ENCODE peak calls at places on chromosomes 7 and 10, in eight cellular contexts. One of them, this sample, is unnamed.

GRCh38 chr7:75575488-75576112 is 83.5 kb downstream of the SPDYE5 start:
- DNase-seq in colonic mucosa: no peak
- DNase-seq in H1: no peak
- DNase-seq in thoracic aorta: no peak
- DNase-seq in cardiac fibroblast: no peak
- DNase-seq in AG10803: peak
- DNase-seq in psoas muscle: no peak
- DNase-seq in GM06990: no peak
- DNase-seq in this sample: no peak

GRCh38 chr7:77685219-77685618 is 11.0 kb upstream of the RSBN1L start:
- DNase-seq in colonic mucosa: peak
- DNase-seq in H1: no peak
- DNase-seq in thoracic aorta: no peak
- DNase-seq in cardiac fibroblast: peak
- DNase-seq in AG10803: peak
- DNase-seq in psoas muscle: no peak
- DNase-seq in GM06990: no peak
- DNase-seq in this sample: no peak

GRCh38 chr7:20542594-20542993 is 72.9 kb upstream of the ABCB5 start:
- DNase-seq in colonic mucosa: no peak
- DNase-seq in H1: no peak
- DNase-seq in thoracic aorta: no peak
- DNase-seq in cardiac fibroblast: peak
- DNase-seq in AG10803: peak
- DNase-seq in psoas muscle: peak
- DNase-seq in GM06990: no peak
- DNase-seq in this sample: no peak

GRCh38 chr7:2970907-2971306 is 72.8 kb downstream of the CARD11 start:
- DNase-seq in colonic mucosa: no peak
- DNase-seq in H1: no peak
- DNase-seq in thoracic aorta: no peak
- DNase-seq in cardiac fibroblast: no peak
- DNase-seq in AG10803: no peak
- DNase-seq in psoas muscle: no peak
- DNase-seq in GM06990: no peak
- DNase-seq in this sample: no peak

GRCh38 chr10:58625070-58625469 is 112.4 kb downstream of the BICC1 start:
- DNase-seq in colonic mucosa: no peak
- DNase-seq in H1: no peak
- DNase-seq in thoracic aorta: no peak
- DNase-seq in cardiac fibroblast: peak
- DNase-seq in AG10803: peak
- DNase-seq in psoas muscle: no peak
- DNase-seq in GM06990: no peak
- DNase-seq in this sample: no peak

GRCh38 chr7:20432071-20432470 is 101.4 kb downstream of the ITGB8 start:
- DNase-seq in colonic mucosa: no peak
- DNase-seq in H1: no peak
- DNase-seq in thoracic aorta: no peak
- DNase-seq in cardiac fibroblast: no peak
- DNase-seq in AG10803: no peak
- DNase-seq in psoas muscle: no peak
- DNase-seq in GM06990: no peak
- DNase-seq in this sample: no peak

GRCh38 chr10:34995925-34996324 is 94.2 kb downstream of the CUL2 start:
- DNase-seq in colonic mucosa: no peak
- DNase-seq in H1: no peak
- DNase-seq in thoracic aorta: no peak
- DNase-seq in cardiac fibroblast: no peak
- DNase-seq in AG10803: no peak
- DNase-seq in psoas muscle: no peak
- DNase-seq in GM06990: no peak
- DNase-seq in this sample: no peak

GRCh38 chr7:135670179-135670578 is 7.9 kb downstream of the STMP1 start:
- DNase-seq in colonic mucosa: no peak
- DNase-seq in H1: no peak
- DNase-seq in thoracic aorta: no peak
- DNase-seq in cardiac fibroblast: peak
- DNase-seq in AG10803: peak
- DNase-seq in psoas muscle: no peak
- DNase-seq in GM06990: no peak
- DNase-seq in this sample: no peak

GRCh38 chr10:75646218-75646915 is 214.9 kb downstream of the LRMDA start:
- DNase-seq in colonic mucosa: no peak
- DNase-seq in H1: no peak
- DNase-seq in thoracic aorta: no peak
- DNase-seq in cardiac fibroblast: no peak
- DNase-seq in AG10803: no peak
- DNase-seq in psoas muscle: no peak
- DNase-seq in GM06990: no peak
- DNase-seq in this sample: no peak

GRCh38 chr10:126130291-126130710 is 233.9 kb downstream of the FANK1 start:
- DNase-seq in colonic mucosa: no peak
- DNase-seq in H1: no peak
- DNase-seq in thoracic aorta: no peak
- DNase-seq in cardiac fibroblast: peak
- DNase-seq in AG10803: peak
- DNase-seq in psoas muscle: peak
- DNase-seq in GM06990: no peak
- DNase-seq in this sample: peak

GRCh38 chr7:30705008-30705407 is 22.8 kb upstream of the CRHR2 start:
- DNase-seq in colonic mucosa: no peak
- DNase-seq in H1: no peak
- DNase-seq in thoracic aorta: no peak
- DNase-seq in cardiac fibroblast: no peak
- DNase-seq in AG10803: no peak
- DNase-seq in psoas muscle: no peak
- DNase-seq in GM06990: no peak
- DNase-seq in this sample: no peak

GRCh38 chr10:5537684-5538083 is 12.9 kb downstream of the CALML3 start:
- DNase-seq in colonic mucosa: no peak
- DNase-seq in H1: no peak
- DNase-seq in thoracic aorta: no peak
- DNase-seq in cardiac fibroblast: no peak
- DNase-seq in AG10803: no peak
- DNase-seq in psoas muscle: no peak
- DNase-seq in GM06990: no peak
- DNase-seq in this sample: no peak

GRCh38 chr10:88565072-88565471 is 18.0 kb downstream of the RNLS start:
- DNase-seq in colonic mucosa: no peak
- DNase-seq in H1: no peak
- DNase-seq in thoracic aorta: no peak
- DNase-seq in cardiac fibroblast: peak
- DNase-seq in AG10803: peak
- DNase-seq in psoas muscle: no peak
- DNase-seq in GM06990: peak
- DNase-seq in this sample: no peak

GRCh38 chr7:142391191-142391992 is 133.5 kb upstream of the PRSS58 start:
- DNase-seq in colonic mucosa: no peak
- DNase-seq in H1: peak
- DNase-seq in thoracic aorta: no peak
- DNase-seq in cardiac fibroblast: peak
- DNase-seq in AG10803: no peak
- DNase-seq in psoas muscle: no peak
- DNase-seq in GM06990: no peak
- DNase-seq in this sample: no peak

DNA sequence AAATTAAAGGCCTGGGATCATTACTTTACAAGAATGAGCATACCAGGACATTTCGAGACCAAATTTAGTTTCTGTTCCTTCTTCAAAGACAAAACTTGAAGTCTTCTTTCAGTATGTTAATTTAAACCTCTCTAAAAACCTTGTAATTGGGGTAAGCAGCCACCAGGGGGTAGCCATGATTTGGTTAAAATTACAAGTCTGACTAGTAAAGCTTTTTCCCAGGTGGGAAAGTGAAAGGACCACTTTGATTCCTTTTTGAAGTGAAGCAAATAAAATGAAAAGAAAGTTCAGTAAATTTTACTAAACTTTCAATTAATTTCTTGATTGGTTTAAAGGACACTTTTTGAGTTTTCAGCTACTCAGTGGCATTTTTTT is 294.3 kb downstream of the BBS9 start:
- DNase-seq in colonic mucosa: peak
- DNase-seq in H1: peak
- DNase-seq in thoracic aorta: no peak
- DNase-seq in cardiac fibroblast: peak
- DNase-seq in AG10803: no peak
- DNase-seq in psoas muscle: no peak
- DNase-seq in GM06990: peak
- DNase-seq in this sample: no peak
- TF ChIP-seq CTCF in colonic mucosa: no peak
- TF ChIP-seq CTCF in H1: peak
- TF ChIP-seq CTCF in thoracic aorta: no peak
- TF ChIP-seq CTCF in cardiac fibroblast: peak
- TF ChIP-seq CTCF in AG10803: peak
- TF ChIP-seq CTCF in psoas muscle: peak
- TF ChIP-seq CTCF in GM06990: peak
- TF ChIP-seq CTCF in this sample: no peak

DNA sequence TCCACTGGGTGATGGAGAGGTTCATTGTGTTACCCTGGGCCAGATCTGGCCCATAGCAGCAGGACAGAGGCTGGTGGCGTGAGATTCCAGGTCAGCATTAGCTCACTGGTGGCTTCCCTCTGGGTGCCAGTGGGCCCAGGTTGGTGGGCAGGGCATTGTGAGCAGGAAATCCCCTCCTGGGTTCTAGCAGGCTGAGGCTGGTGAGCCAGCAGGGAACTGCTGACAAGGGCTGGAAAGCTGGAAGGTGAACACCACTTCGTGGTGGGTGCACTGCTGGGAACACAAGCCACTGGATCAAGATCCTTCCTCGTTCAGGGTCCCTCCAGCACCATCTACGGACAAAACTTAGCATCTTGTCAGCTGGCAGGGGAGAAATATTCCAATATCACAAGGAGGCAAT is 259.2 kb upstream of the FZD1 start:
- DNase-seq in colonic mucosa: no peak
- DNase-seq in H1: no peak
- DNase-seq in thoracic aorta: no peak
- DNase-seq in cardiac fibroblast: no peak
- DNase-seq in AG10803: no peak
- DNase-seq in psoas muscle: no peak
- DNase-seq in GM06990: no peak
- DNase-seq in this sample: no peak
- TF ChIP-seq CTCF in colonic mucosa: no peak
- TF ChIP-seq CTCF in H1: no peak
- TF ChIP-seq CTCF in thoracic aorta: no peak
- TF ChIP-seq CTCF in cardiac fibroblast: no peak
- TF ChIP-seq CTCF in AG10803: no peak
- TF ChIP-seq CTCF in psoas muscle: no peak
- TF ChIP-seq CTCF in GM06990: no peak
- TF ChIP-seq CTCF in this sample: no peak

DNA sequence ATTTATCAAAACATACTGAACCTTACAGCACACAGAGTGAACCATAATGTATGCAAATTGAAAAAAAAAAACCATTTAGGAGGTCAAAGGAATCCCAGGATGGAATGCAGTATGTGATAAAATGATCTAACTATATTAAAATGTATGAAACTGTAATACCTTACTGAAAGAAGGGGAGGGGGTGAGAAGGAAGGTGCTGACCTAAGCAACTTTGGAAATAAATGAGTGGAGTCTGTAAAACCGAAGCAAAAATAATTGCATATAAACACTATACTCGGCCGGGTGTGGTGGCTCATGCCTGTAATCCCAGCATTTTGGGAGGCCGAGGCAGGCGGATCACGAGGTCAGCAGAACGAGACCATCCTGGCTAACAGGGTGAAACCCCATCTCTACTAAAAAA is 69.4 kb downstream of the XPNPEP1 start:
- DNase-seq in colonic mucosa: no peak
- DNase-seq in H1: no peak
- DNase-seq in thoracic aorta: no peak
- DNase-seq in cardiac fibroblast: no peak
- DNase-seq in AG10803: no peak
- DNase-seq in psoas muscle: no peak
- DNase-seq in GM06990: no peak
- DNase-seq in this sample: no peak
- TF ChIP-seq CTCF in colonic mucosa: no peak
- TF ChIP-seq CTCF in H1: no peak
- TF ChIP-seq CTCF in thoracic aorta: no peak
- TF ChIP-seq CTCF in cardiac fibroblast: no peak
- TF ChIP-seq CTCF in AG10803: no peak
- TF ChIP-seq CTCF in psoas muscle: no peak
- TF ChIP-seq CTCF in GM06990: no peak
- TF ChIP-seq CTCF in this sample: no peak

GRCh38 chr7:39700165-39700564 is 76.8 kb downstream of the RALA start:
- DNase-seq in colonic mucosa: no peak
- DNase-seq in H1: no peak
- DNase-seq in thoracic aorta: no peak
- DNase-seq in cardiac fibroblast: no peak
- DNase-seq in AG10803: no peak
- DNase-seq in psoas muscle: no peak
- DNase-seq in GM06990: no peak
- DNase-seq in this sample: no peak
- TF ChIP-seq CTCF in colonic mucosa: no peak
- TF ChIP-seq CTCF in H1: no peak
- TF ChIP-seq CTCF in thoracic aorta: no peak
- TF ChIP-seq CTCF in cardiac fibroblast: no peak
- TF ChIP-seq CTCF in AG10803: no peak
- TF ChIP-seq CTCF in psoas muscle: no peak
- TF ChIP-seq CTCF in GM06990: no peak
- TF ChIP-seq CTCF in this sample: no peak

GRCh38 chr7:28774529-28775057 is 183.5 kb downstream of the TRIL start:
- DNase-seq in colonic mucosa: no peak
- DNase-seq in H1: no peak
- DNase-seq in thoracic aorta: no peak
- DNase-seq in cardiac fibroblast: no peak
- DNase-seq in AG10803: no peak
- DNase-seq in psoas muscle: no peak
- DNase-seq in GM06990: no peak
- DNase-seq in this sample: no peak

GRCh38 chr7:28782362-28782761 is 175.8 kb downstream of the TRIL start:
- DNase-seq in colonic mucosa: no peak
- DNase-seq in H1: no peak
- DNase-seq in thoracic aorta: no peak
- DNase-seq in cardiac fibroblast: no peak
- DNase-seq in AG10803: no peak
- DNase-seq in psoas muscle: no peak
- DNase-seq in GM06990: no peak
- DNase-seq in this sample: no peak

GRCh38 chr7:28779929-28780328 is 178.2 kb downstream of the TRIL start:
- DNase-seq in colonic mucosa: no peak
- DNase-seq in H1: no peak
- DNase-seq in thoracic aorta: no peak
- DNase-seq in cardiac fibroblast: no peak
- DNase-seq in AG10803: no peak
- DNase-seq in psoas muscle: no peak
- DNase-seq in GM06990: no peak
- DNase-seq in this sample: no peak

GRCh38 chr7:28776463-28777157 is 181.5 kb downstream of the TRIL start:
- DNase-seq in colonic mucosa: no peak
- DNase-seq in H1: no peak
- DNase-seq in thoracic aorta: no peak
- DNase-seq in cardiac fibroblast: no peak
- DNase-seq in AG10803: no peak
- DNase-seq in psoas muscle: no peak
- DNase-seq in GM06990: no peak
- DNase-seq in this sample: no peak

DNA sequence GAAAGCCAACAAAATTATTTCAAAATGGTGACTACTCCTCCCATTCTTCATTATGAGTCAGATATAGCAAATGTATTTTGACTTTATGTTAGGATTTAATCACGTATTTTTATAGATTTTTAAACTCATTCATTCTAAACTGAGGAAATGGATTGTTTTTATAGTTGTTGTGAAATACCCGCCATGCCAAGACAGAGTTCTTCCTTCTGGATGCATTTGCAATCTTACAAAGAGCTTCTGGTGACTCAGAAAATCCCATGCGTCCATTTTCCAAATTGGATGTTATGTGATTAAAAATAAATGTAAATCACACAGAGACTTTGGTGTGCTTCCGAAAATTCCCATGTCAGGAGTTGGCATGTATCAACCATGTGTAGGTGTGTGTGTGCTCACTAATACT is 179.3 kb downstream of the TRIL start:
- DNase-seq in colonic mucosa: no peak
- DNase-seq in H1: no peak
- DNase-seq in thoracic aorta: no peak
- DNase-seq in cardiac fibroblast: peak
- DNase-seq in AG10803: no peak
- DNase-seq in psoas muscle: no peak
- DNase-seq in GM06990: no peak
- DNase-seq in this sample: no peak
- TF ChIP-seq CTCF in colonic mucosa: no peak
- TF ChIP-seq CTCF in H1: no peak
- TF ChIP-seq CTCF in thoracic aorta: no peak
- TF ChIP-seq CTCF in cardiac fibroblast: no peak
- TF ChIP-seq CTCF in AG10803: no peak
- TF ChIP-seq CTCF in psoas muscle: no peak
- TF ChIP-seq CTCF in GM06990: no peak
- TF ChIP-seq CTCF in this sample: no peak

This sample was measured in heart left ventricle.